ENCODE peak calls at places on chromosome 18, in four cellular contexts. M is B cell; R is stimulated activated CD4-positive, alpha-beta T cell treated with anti-CD3 and anti-CD28 coated beads, TNF-alpha, amount 100 ng/mL, for 4 hours; E is HT-29. U is an unnamed sample.
A peak's percentile ranks its signal among the peaks of the same experiment; 100 is the strongest.

GRCh38 chr18:49178736-49179135 is 228.0 kb upstream of the SMAD7 start:
- DNase-seq in M (no peak), R (no peak), E (peak; percentile 46), U (peak; percentile 53)

GRCh38 chr18:48841381-48842258 is 109.1 kb downstream of the SMAD7 start:
- DNase-seq in M (no peak), R (no peak), E (peak; percentile 46), U (peak; percentile 65)

GRCh38 chr18:59265246-59266018 is 7.8 kb downstream of the RAX start:
- DNase-seq in M (no peak), R (no peak), E (no peak), U (no peak)

GRCh38 chr18:56627991-56628390 is 10.4 kb downstream of the TXNL1 start:
- DNase-seq in M (no peak), R (no peak), E (no peak), U (peak; percentile 12)

GRCh38 chr18:69674292-69674877 is 273.3 kb downstream of the CD226 start:
- DNase-seq in M (no peak), R (no peak), E (no peak), U (no peak)

GRCh38 chr18:24603151-24603550 is 142.7 kb downstream of the HRH4 start:
- DNase-seq in M (no peak), R (no peak), E (no peak), U (no peak)

GRCh38 chr18:2641638-2642037 is 13.9 kb upstream of the SMCHD1 start:
- DNase-seq in M (peak; percentile 60), R (no peak), E (no peak), U (peak; percentile 38)

GRCh38 chr18:76445741-76446232 is 49.3 kb downstream of the ZNF516 start:
- DNase-seq in M (no peak), R (no peak), E (no peak), U (peak; percentile 30)

GRCh38 chr18:21194871-21195771 is 46.9 kb upstream of the GREB1L start:
- DNase-seq in M (peak; percentile 23), R (no peak), E (peak; percentile 29), U (peak; percentile 70)

GRCh38 chr18:58254873-58255511 is 211.0 kb downstream of the NEDD4L start:
- DNase-seq in M (no peak), R (no peak), E (no peak), U (no peak)

GRCh38 chr18:28189400-28190239 is 12.7 kb upstream of the CDH2 start:
- DNase-seq in M (no peak), R (no peak), E (peak; percentile 56), U (peak; percentile 77)

GRCh38 chr18:54392621-54393023 is 34.9 kb downstream of the C18orf54 start:
- DNase-seq in M (peak; percentile 41), R (no peak), E (peak; percentile 78), U (peak; percentile 82)

GRCh38 chr18:13544953-13545352 is 181.4 kb downstream of the FAM210A start:
- DNase-seq in M (no peak), R (no peak), E (no peak), U (no peak)

GRCh38 chr18:59516356-59517155 is 157.5 kb upstream of the LMAN1 start:
- DNase-seq in M (no peak), R (no peak), E (peak; percentile 14), U (peak; percentile 85)

GRCh38 chr18:43422483-43422882 is 145.2 kb upstream of the SYT4 start:
- DNase-seq in M (no peak), R (no peak), E (peak; percentile 18), U (no peak)

GRCh38 chr18:10169064-10169562 is 255.3 kb downstream of the VAPA start:
- DNase-seq in M (no peak), R (no peak), E (no peak), U (peak; percentile 6)

GRCh38 chr18:7980136-7980535 is 413.0 kb downstream of the PTPRM start:
- DNase-seq in M (no peak), R (no peak), E (peak; percentile 15), U (peak; percentile 21)